ENCODE peak calls at places on chromosome 22, in five cellular contexts. A, Y, M, I and F are unnamed samples.

GRCh38 chr22:26041931-26042330 is 127.3 kb upstream of the SEZ6L start:
- DNase-seq in A (no peak), Y (no peak), M (no peak), I (no peak), F (no peak)

GRCh38 chr22:18968011-18968749 is 32.1 kb upstream of the PRODH start:
- DNase-seq in A (no peak), Y (no peak), M (peak; percentile 76), I (peak; percentile 56), F (no peak)

GRCh38 chr22:43210631-43211515 is 23.9 kb upstream of the TTLL12 start:
- DNase-seq in A (no peak), Y (no peak), M (no peak), I (no peak), F (no peak)

GRCh38 chr22:39317084-39317755 is 2.2 kb downstream of the RPL3 start:
- DNase-seq in A (no peak), Y (no peak), M (no peak), I (no peak), F (no peak)

GRCh38 chr22:33579448-33580093 is 340.7 kb downstream of the LARGE1 start:
- DNase-seq in A (peak; percentile 38), Y (peak; percentile 47), M (peak; percentile 71), I (peak; percentile 91), F (peak; percentile 15)

GRCh38 chr22:50186789-50187523 is 1.2 kb downstream of the TRABD start:
- DNase-seq in A (no peak), Y (no peak), M (peak; percentile 52), I (peak; percentile 44), F (no peak)

GRCh38 chr22:19984201-19984753 is 32.3 kb downstream of the ARVCF start:
- DNase-seq in A (peak; percentile 59), Y (no peak), M (peak; percentile 70), I (no peak), F (no peak)

GRCh38 chr22:50184004-50184461 is 1.7 kb upstream of the TRABD start:
- DNase-seq in A (peak; percentile 68), Y (no peak), M (peak; percentile 74), I (peak; percentile 61), F (no peak)

GRCh38 chr22:32590556-32590955 is 115.9 kb downstream of the FBXO7 start:
- DNase-seq in A (no peak), Y (no peak), M (no peak), I (no peak), F (no peak)

DNA sequence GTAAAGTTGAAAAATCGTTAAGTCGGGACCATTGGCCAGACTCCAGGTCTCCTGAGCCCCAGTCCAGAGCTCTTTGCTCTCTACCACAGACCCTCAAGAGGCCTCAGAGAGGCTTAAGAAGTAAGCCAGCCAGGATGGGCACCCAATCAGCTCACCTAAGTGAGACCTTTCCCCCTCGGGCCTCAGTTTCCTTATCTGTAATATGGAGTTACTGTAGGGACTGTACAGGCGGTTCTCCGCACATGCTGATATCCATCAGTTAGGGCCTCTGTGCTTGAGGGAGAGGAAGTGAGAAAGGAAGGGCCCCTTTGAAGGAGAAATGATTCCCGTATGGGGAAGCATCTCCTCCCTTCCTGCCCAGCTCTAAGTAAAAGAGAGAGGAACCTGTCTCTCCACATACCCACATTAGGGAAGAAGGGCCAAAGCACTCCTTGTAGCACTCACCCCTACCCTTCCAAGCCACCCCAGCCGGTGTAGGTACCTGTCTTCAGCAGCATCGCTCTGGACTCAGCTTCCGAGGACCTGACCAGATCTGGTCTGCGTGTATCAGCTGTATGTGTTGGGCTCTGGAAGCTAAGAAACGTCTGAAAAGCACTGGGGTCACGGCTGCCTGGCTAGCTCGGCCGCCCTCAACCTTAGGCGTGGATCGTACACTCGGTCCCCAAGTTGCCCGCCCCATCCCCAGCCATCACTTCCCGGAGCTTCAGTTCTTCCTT is 653 bp downstream of the NAGA start:
- DNase-seq in A (no peak), Y (peak; percentile 24), M (no peak), I (no peak), F (no peak)
- H3K27ac ChIP-seq in A (peak overlapping the region; percentile 83), Y (peak overlapping the region; percentile 92), M (peak overlapping the region; percentile 86), I (peak overlapping the region; percentile 63), F (peak overlapping the region; percentile 89)

GRCh38 chr22:21796231-21796630 is 60.6 kb upstream of the YPEL1 start:
- DNase-seq in A (no peak), Y (no peak), M (no peak), I (no peak), F (no peak)

GRCh38 chr22:21796863-21797262 is 61.3 kb upstream of the YPEL1 start:
- DNase-seq in A (no peak), Y (peak; percentile 88), M (no peak), I (peak; percentile 10), F (peak; percentile 13)

GRCh38 chr22:21800552-21801303 is 65.1 kb upstream of the YPEL1 start:
- DNase-seq in A (no peak), Y (no peak), M (no peak), I (no peak), F (no peak)

GRCh38 chr22:21802056-21802455 is 65.4 kb downstream of the MAPK1 start:
- DNase-seq in A (no peak), Y (no peak), M (no peak), I (no peak), F (no peak)

GRCh38 chr22:21797444-21798221 is 62.0 kb upstream of the YPEL1 start:
- DNase-seq in A (no peak), Y (no peak), M (no peak), I (no peak), F (no peak)
- H3K27ac ChIP-seq in A (no peak overlapping the region), Y (peak overlapping the region; percentile 47), M (no peak overlapping the region), I (no peak overlapping the region), F (peak overlapping the region; percentile 45)

GRCh38 chr22:30634477-30635233 is 926 bp upstream of the SLC35E4 start:
- DNase-seq in A (peak; percentile 82), Y (peak; percentile 92), M (peak; percentile 93), I (peak; percentile 91), F (peak; percentile 59)
- H3K27ac ChIP-seq in A (peak overlapping the region; percentile 85), Y (peak overlapping the region; percentile 97), M (peak overlapping the region; percentile 52), I (no peak overlapping the region), F (peak overlapping the region; percentile 94)

DNA sequence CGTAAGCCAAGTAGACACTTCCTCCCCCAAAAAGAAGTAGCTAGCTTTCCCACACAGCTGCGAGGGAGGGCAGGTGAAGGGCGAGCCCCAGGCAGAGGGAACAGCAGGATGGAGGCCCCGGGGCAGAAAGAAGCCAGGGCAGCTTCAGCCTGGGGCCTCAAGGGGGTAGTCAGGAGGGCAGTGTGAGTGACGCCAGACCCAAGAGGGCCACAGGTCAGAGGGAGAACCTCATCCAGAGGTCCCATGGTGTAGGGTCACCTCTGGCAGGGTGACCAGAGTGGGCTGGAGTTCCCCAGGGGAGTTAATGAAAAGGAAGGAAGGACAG is 9.2 kb downstream of the PRR5 start:
- DNase-seq in A (no peak), Y (no peak), M (no peak), I (no peak), F (no peak)
- H3K27ac ChIP-seq in A (no peak overlapping the region), Y (no peak overlapping the region), M (peak overlapping the region; percentile 50), I (no peak overlapping the region), F (no peak overlapping the region)

GRCh38 chr22:30247561-30247960 is 1.0 kb upstream of the LIF start:
- DNase-seq in A (no peak), Y (no peak), M (no peak), I (no peak), F (no peak)
- H3K27ac ChIP-seq in A (no peak overlapping the region), Y (no peak overlapping the region), M (peak overlapping the region; percentile 89), I (no peak overlapping the region), F (no peak overlapping the region)

DNA sequence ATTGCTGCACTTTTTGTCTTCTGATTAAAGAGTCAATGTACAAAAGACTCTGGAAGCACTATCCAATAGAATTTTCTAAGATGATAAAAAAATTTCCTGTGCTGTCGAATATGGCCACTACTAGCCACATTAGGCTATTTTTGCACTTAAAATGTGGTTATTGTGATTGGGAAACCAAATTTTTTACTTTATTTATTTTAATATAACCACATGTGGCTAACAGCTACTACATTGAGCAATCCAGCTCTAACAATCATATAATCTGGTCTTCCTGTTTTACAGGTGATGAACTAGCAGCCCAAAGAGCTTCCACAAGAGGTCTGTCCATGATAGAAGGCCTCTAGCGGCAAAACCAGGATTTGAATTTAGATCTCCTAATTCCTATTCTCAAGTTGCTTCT is 363.3 kb upstream of the PITPNB start:
- DNase-seq in A (no peak), Y (no peak), M (no peak), I (peak; percentile 27), F (no peak)
- H3K27ac ChIP-seq in A (no peak overlapping the region), Y (no peak overlapping the region), M (no peak overlapping the region), I (no peak overlapping the region), F (no peak overlapping the region)

GRCh38 chr22:36301384-36301828 is 48.5 kb downstream of the APOL1 start:
- DNase-seq in A (peak; percentile 58), Y (peak; percentile 82), M (peak; percentile 86), I (peak; percentile 91), F (peak; percentile 41)
- H3K27ac ChIP-seq in A (no peak overlapping the region), Y (no peak overlapping the region), M (peak overlapping the region; percentile 59), I (no peak overlapping the region), F (no peak overlapping the region)

DNA sequence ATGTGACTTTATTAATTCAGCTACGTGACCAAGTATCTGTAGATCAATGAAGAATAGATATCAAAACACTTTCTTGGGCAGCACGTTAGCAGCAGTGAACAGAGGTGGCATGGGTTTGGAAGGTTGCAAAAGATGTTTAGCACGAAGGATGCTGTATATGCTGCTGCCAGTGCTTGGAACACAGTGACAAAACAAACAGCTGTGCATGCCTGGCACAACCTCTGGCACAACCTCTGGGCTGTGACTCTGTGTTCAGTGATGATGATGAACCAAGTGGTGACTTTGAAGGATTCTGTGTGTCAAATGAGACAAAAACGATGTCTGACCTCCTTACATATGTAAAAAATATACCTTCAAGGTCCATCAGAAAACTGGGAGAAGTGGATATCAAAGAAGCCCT is 104.7 kb downstream of the TBC1D22A start:
- DNase-seq in A (no peak), Y (no peak), M (no peak), I (no peak), F (no peak)
- H3K27ac ChIP-seq in A (no peak overlapping the region), Y (no peak overlapping the region), M (no peak overlapping the region), I (no peak overlapping the region), F (no peak overlapping the region)